ENCODE peak calls at places on chromosomes 7 and 10, in five cellular contexts. F, C, T, U and I are unnamed samples.

GRCh38 chr10:113627836-113628235 is 36.0 kb downstream of the NRAP start:
- DNase-seq in F (no peak), C (no peak), T (no peak), U (no peak), I (no peak)

GRCh38 chr7:27163776-27164380 is 1.5 kb downstream of the HOXA9 start:
- DNase-seq in F (no peak), C (no peak), T (no peak), U (no peak), I (no peak)

GRCh38 chr7:127667017-127667670 is 15.2 kb downstream of the SND1 start:
- DNase-seq in F (no peak), C (no peak), T (peak), U (no peak), I (no peak)

GRCh38 chr7:105277341-105277740 is 111.4 kb downstream of the SRPK2 start:
- DNase-seq in F (no peak), C (no peak), T (no peak), U (no peak), I (no peak)

GRCh38 chr10:95560288-95561199 is 627 bp downstream of the SORBS1 start:
- DNase-seq in F (no peak), C (peak), T (no peak), U (peak), I (peak)

GRCh38 chr10:121085386-121085785 is 234.2 kb downstream of the WDR11 start:
- DNase-seq in F (no peak), C (no peak), T (no peak), U (no peak), I (no peak)

GRCh38 chr10:105351187-105351586 is 710.1 kb downstream of the SORCS3 start:
- DNase-seq in F (no peak), C (no peak), T (no peak), U (no peak), I (no peak)

GRCh38 chr10:519055-519715 is 170.3 kb downstream of the DIP2C start:
- DNase-seq in F (no peak), C (no peak), T (no peak), U (peak), I (no peak)

GRCh38 chr10:69835875-69836727 is 34.4 kb downstream of the COL13A1 start:
- DNase-seq in F (no peak), C (no peak), T (no peak), U (no peak), I (no peak)

GRCh38 chr10:5151076-5151475 is 33.9 kb downstream of the AKR1C8 start:
- DNase-seq in F (no peak), C (no peak), T (no peak), U (no peak), I (no peak)

GRCh38 chr7:112888781-112889180 is 98.6 kb upstream of the TMEM168 start:
- DNase-seq in F (no peak), C (no peak), T (no peak), U (no peak), I (no peak)

GRCh38 chr10:70858759-70859158 is 29.6 kb downstream of the PCBD1 start:
- DNase-seq in F (no peak), C (no peak), T (no peak), U (no peak), I (peak)

GRCh38 chr10:102509387-102509786 is 5.6 kb downstream of the SUFU start:
- DNase-seq in F (no peak), C (no peak), T (no peak), U (no peak), I (no peak)

GRCh38 chr10:119104653-119105024 is 726 bp downstream of the DENND10 start:
- DNase-seq in F (no peak), C (no peak), T (no peak), U (no peak), I (no peak)

GRCh38 chr10:100173035-100173434 is 12.8 kb downstream of the ERLIN1 start:
- DNase-seq in F (no peak), C (no peak), T (no peak), U (no peak), I (no peak)

GRCh38 chr10:63157845-63158624 is 24.9 kb downstream of the NRBF2 start:
- DNase-seq in F (peak), C (no peak), T (peak), U (peak), I (peak)

GRCh38 chr10:125004571-125005311 is 62.8 kb downstream of the ZRANB1 start:
- DNase-seq in F (no peak), C (no peak), T (no peak), U (peak), I (no peak)

GRCh38 chr10:77873558-77874380 is 52.8 kb downstream of the DLG5 start:
- DNase-seq in F (peak), C (no peak), T (no peak), U (no peak), I (peak)

GRCh38 chr10:78656815-78657621 is 411.7 kb upstream of the ZMIZ1 start:
- DNase-seq in F (no peak), C (no peak), T (no peak), U (no peak), I (no peak)

GRCh38 chr7:94440460-94441039 is 45.9 kb downstream of the COL1A2 start:
- DNase-seq in F (no peak), C (no peak), T (no peak), U (no peak), I (no peak)

GRCh38 chr10:55746002-55746401 is 615.1 kb downstream of the ZWINT start:
- DNase-seq in F (no peak), C (no peak), T (no peak), U (no peak), I (no peak)